ENCODE peak calls at places on chromosome 9, in five cellular contexts. E, L, P, C and U are unnamed samples.

GRCh38 chr9:37007295-37007694 is 26.8 kb downstream of the PAX5 start:
- DNase-seq in E (no peak), L (no peak), P (no peak), C (no peak), U (no peak)

GRCh38 chr9:95574176-95574575 is 57.4 kb upstream of the PTCH1 start:
- DNase-seq in E (peak), L (no peak), P (no peak), C (no peak), U (no peak)

GRCh38 chr9:109886617-109887016 is 106.6 kb downstream of the PALM2AKAP2 start:
- DNase-seq in E (no peak), L (no peak), P (no peak), C (no peak), U (no peak)

GRCh38 chr9:136881691-136882108 is 4.6 kb upstream of the TRAF2 start:
- DNase-seq in E (no peak), L (peak), P (no peak), C (no peak), U (no peak)

GRCh38 chr9:20405086-20405485 is 217.2 kb downstream of the MLLT3 start:
- DNase-seq in E (no peak), L (no peak), P (no peak), C (no peak), U (no peak)

GRCh38 chr9:95167998-95168397 is 149.5 kb downstream of the FANCC start:
- DNase-seq in E (no peak), L (peak), P (no peak), C (peak), U (peak)

GRCh38 chr9:104776787-104777186 is 12.9 kb downstream of the NIPSNAP3B start:
- DNase-seq in E (no peak), L (no peak), P (no peak), C (no peak), U (no peak)

GRCh38 chr9:33234511-33235467 is 5.2 kb upstream of the SPINK4 start:
- DNase-seq in E (no peak), L (no peak), P (no peak), C (no peak), U (no peak)

GRCh38 chr9:70553718-70554673 is 139.5 kb upstream of the KLF9 start:
- DNase-seq in E (no peak), L (no peak), P (no peak), C (no peak), U (peak)

GRCh38 chr9:85202596-85202995 is 533.1 kb downstream of the NTRK2 start:
- DNase-seq in E (no peak), L (no peak), P (no peak), C (no peak), U (no peak)

GRCh38 chr9:69200071-69200470 is 26.0 kb downstream of the TJP2 start:
- DNase-seq in E (no peak), L (no peak), P (no peak), C (no peak), U (no peak)

GRCh38 chr9:113509463-113509862 is 45.9 kb downstream of the RGS3 start:
- DNase-seq in E (no peak), L (no peak), P (no peak), C (no peak), U (no peak)

GRCh38 chr9:6014668-6015270 is 655 bp downstream of the RANBP6 start:
- DNase-seq in E (no peak), L (no peak), P (no peak), C (peak), U (no peak)

GRCh38 chr9:94918038-94918753 is 191.7 kb downstream of the AOPEP start:
- DNase-seq in E (no peak), L (no peak), P (no peak), C (no peak), U (no peak)

GRCh38 chr9:108953983-108954574 is 19.9 kb downstream of the ABITRAM start:
- DNase-seq in E (no peak), L (no peak), P (no peak), C (peak), U (no peak)

GRCh38 chr9:14842269-14842668 is 68.0 kb downstream of the FREM1 start:
- DNase-seq in E (no peak), L (no peak), P (no peak), C (no peak), U (no peak)

GRCh38 chr9:85425153-85425611 is 316.6 kb downstream of the AGTPBP1 start:
- DNase-seq in E (peak), L (peak), P (no peak), C (peak), U (peak)

GRCh38 chr9:18768951-18769622 is 263.9 kb downstream of the SAXO1 start:
- DNase-seq in E (no peak), L (no peak), P (no peak), C (no peak), U (no peak)

GRCh38 chr9:126327016-126327749 is 554 bp downstream of the MVB12B start:
- DNase-seq in E (no peak), L (no peak), P (peak), C (no peak), U (peak)